ENCODE peak calls at places on chromosome 12, in six cellular contexts. O is B cell; W is T-helper 2 cell; B is stimulated activated CD8-positive, alpha-beta memory T cell treated with anti-CD3 and anti-CD28 coated beads, Interleukin-12 subunit alpha, Interleukin-12 subunit beta, amount 100 ng/mL, for 4 hours; Z is erythroblast; J is pulmonary artery endothelial cell. Y is an unnamed sample.

GRCh38 chr12:120659151-120659525 is 18.7 kb downstream of the CABP1 start:
- DNase-seq in O (no peak), B (no peak), W (no peak), J (no peak), Z (no peak), Y (no peak)

GRCh38 chr12:108856428-108857157 is 790 bp downstream of the SSH1 start:
- DNase-seq in Z (peak), W (peak), O (peak), B (peak), J (no peak), Y (no peak)

GRCh38 chr12:51907083-51907863 is at the start of gene ACVRL1:
- DNase-seq in W (no peak), O (no peak), B (no peak), J (no peak), Z (no peak), Y (no peak)

GRCh38 chr12:21025656-21026055 is 105.3 kb upstream of the SLCO1B1 start:
- DNase-seq in O (no peak), J (no peak), Z (no peak), W (no peak), B (no peak), Y (no peak)

GRCh38 chr12:104498211-104498801 is 41.6 kb downstream of the CHST11 start:
- DNase-seq in W (peak), B (no peak), O (no peak), Z (no peak), J (no peak), Y (no peak)

GRCh38 chr12:94649349-94650142 is 811 bp downstream of the TMCC3 start:
- DNase-seq in Z (peak), O (peak), B (peak), W (peak), J (no peak), Y (no peak)

GRCh38 chr12:7001921-7002591 is 16.2 kb downstream of the LPCAT3 start:
- DNase-seq in W (no peak), Z (no peak), J (no peak), O (no peak), B (no peak), Y (no peak)

GRCh38 chr12:12267801-12268200 is 957 bp upstream of the LRP6 start:
- DNase-seq in Z (peak), B (no peak), J (no peak), O (no peak), W (no peak), Y (no peak)

GRCh38 chr12:67540920-67541624 is 107.5 kb upstream of the DYRK2 start:
- DNase-seq in B (no peak), Z (no peak), W (no peak), J (no peak), O (no peak), Y (no peak)

GRCh38 chr12:48999371-49000131 is at the start of gene DDN:
- DNase-seq in O (peak), J (no peak), B (peak), Z (peak), W (peak), Y (peak)

GRCh38 chr12:123471374-123472068 is 13.6 kb downstream of the SNRNP35 start:
- DNase-seq in Z (no peak), B (no peak), J (no peak), W (no peak), O (no peak), Y (no peak)

GRCh38 chr12:50642035-50642451 is 121.9 kb upstream of the ATF1 start:
- DNase-seq in J (peak), Z (no peak), B (no peak), W (no peak), O (no peak), Y (no peak)

GRCh38 chr12:106866426-106867080 is 89.2 kb upstream of the TMEM263 start:
- DNase-seq in Z (no peak), O (no peak), J (no peak), B (no peak), W (no peak), Y (no peak)

GRCh38 chr12:109331546-109331945 is 16.2 kb upstream of the MYO1H start:
- DNase-seq in B (no peak), O (no peak), W (no peak), J (no peak), Z (no peak), Y (no peak)

GRCh38 chr12:78880078-78880477 is 15.5 kb downstream of the SYT1 start:
- DNase-seq in B (no peak), Z (no peak), W (no peak), J (no peak), O (no peak), Y (no peak)

GRCh38 chr12:69007858-69008314 is 74.9 kb upstream of the CPM start:
- DNase-seq in B (no peak), O (no peak), J (no peak), Z (no peak), W (no peak), Y (peak)

GRCh38 chr12:45583011-45583657 is 146.4 kb upstream of the ARID2 start:
- DNase-seq in B (no peak), W (peak), J (no peak), O (no peak), Z (peak), Y (no peak)

GRCh38 chr12:87136330-87136976 is 880.3 kb upstream of the MGAT4C start:
- DNase-seq in B (no peak), J (no peak), O (no peak), Z (no peak), W (no peak), Y (no peak)

GRCh38 chr12:113757223-113758002 is 208.7 kb downstream of the RBM19 start:
- DNase-seq in W (no peak), B (no peak), J (no peak), O (no peak), Z (no peak), Y (peak)

GRCh38 chr12:125076103-125076502 is 10.9 kb downstream of the AACS start:
- DNase-seq in O (no peak), B (no peak), J (no peak), W (no peak), Z (no peak), Y (no peak)

Y was measured in SHP77.